ENCODE peak calls at places on chromosomes 5 and 9, in four cellular contexts. H is heart left ventricle, Z is AG09309, B is fibroblast of pulmonary artery. Y is an unnamed sample.

GRCh38 chr9:118230319-118230718 is 526.1 kb downstream of the TLR4 start:
- DNase-seq in H (no peak), Z (no peak), B (no peak), Y (no peak)

GRCh38 chr9:93667627-93668026 is 91.2 kb downstream of the PHF2 start:
- DNase-seq in H (no peak), Z (no peak), B (no peak), Y (no peak)

GRCh38 chr9:107249131-107249533 is 33.9 kb upstream of the RAD23B start:
- DNase-seq in H (no peak), Z (no peak), B (no peak), Y (no peak)

GRCh38 chr5:54062958-54063357 is 247.4 kb downstream of the ARL15 start:
- DNase-seq in H (no peak), Z (peak), B (peak), Y (no peak)

GRCh38 chr9:96026655-96027213 is 151.2 kb downstream of the ERCC6L2 start:
- DNase-seq in H (no peak), Z (no peak), B (no peak), Y (no peak)

GRCh38 chr5:128770907-128771306 is 194.4 kb upstream of the SLC27A6 start:
- DNase-seq in H (no peak), Z (no peak), B (no peak), Y (no peak)

GRCh38 chr9:99421369-99421768 is 199.3 kb downstream of the SEC61B start:
- DNase-seq in H (no peak), Z (no peak), B (no peak), Y (no peak)

GRCh38 chr9:118302721-118303120 is 598.5 kb downstream of the TLR4 start:
- DNase-seq in H (no peak), Z (no peak), B (no peak), Y (no peak)

GRCh38 chr9:82526629-82527028 is 536.3 kb downstream of the RASEF start:
- DNase-seq in H (no peak), Z (no peak), B (no peak), Y (no peak)

GRCh38 chr9:82535432-82535998 is 527.4 kb downstream of the RASEF start:
- DNase-seq in H (no peak), Z (no peak), B (no peak), Y (no peak)

GRCh38 chr9:82531795-82532194 is 531.1 kb downstream of the RASEF start:
- DNase-seq in H (no peak), Z (no peak), B (no peak), Y (no peak)

GRCh38 chr9:82532504-82532903 is 530.4 kb downstream of the RASEF start:
- DNase-seq in H (no peak), Z (no peak), B (peak), Y (peak)
- TF ChIP-seq CTCF in H (peak), Z (no peak), B (no peak), Y (no peak)

DNA sequence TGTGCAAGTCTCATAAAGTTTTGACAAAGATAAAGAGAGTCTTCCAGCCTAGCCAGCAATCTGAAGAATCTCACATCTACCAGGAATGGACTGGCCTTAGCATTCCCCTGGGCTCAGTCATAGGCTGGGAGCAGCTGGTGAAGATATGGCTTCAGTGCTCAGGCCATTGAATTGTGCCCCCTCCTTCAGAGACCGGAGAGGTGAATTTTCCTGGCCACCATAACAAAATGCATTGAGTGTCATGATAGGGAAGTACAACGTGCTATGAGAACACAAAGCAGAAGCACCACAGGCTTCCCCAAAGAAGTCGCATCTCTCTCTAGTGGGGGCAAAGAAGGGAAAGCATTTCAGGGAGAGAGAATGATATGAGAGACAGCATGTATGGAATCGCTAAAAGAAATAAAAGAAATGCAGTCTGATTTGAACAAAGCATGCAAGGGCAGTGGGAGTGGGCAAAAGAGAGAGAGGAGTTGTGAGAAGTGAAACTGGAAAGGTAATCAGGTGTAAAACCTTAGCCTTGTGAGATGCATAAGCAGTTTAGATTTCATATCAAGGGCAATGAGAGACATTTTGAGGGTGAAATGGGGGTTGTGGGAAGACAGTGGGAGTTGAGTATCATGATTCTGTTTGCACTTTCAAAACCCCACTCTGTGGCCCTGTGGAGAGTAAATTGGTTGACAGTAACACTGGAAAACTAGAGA is 57.1 kb upstream of the NMUR2 start:
- DNase-seq in H (no peak), Z (no peak), B (no peak), Y (peak)
- TF ChIP-seq CTCF in H (no peak), Z (no peak), B (no peak), Y (peak)

GRCh38 chr5:36494756-36495637 is 111.4 kb upstream of the SLC1A3 start:
- DNase-seq in H (no peak), Z (no peak), B (peak), Y (no peak)

GRCh38 chr5:36495638-36496010 is 110.8 kb upstream of the SLC1A3 start:
- DNase-seq in H (no peak), Z (no peak), B (no peak), Y (no peak)

GRCh38 chr5:36494028-36494427 is 112.4 kb upstream of the SLC1A3 start:
- DNase-seq in H (no peak), Z (no peak), B (no peak), Y (no peak)

GRCh38 chr5:36491860-36492259 is 114.5 kb upstream of the SLC1A3 start:
- DNase-seq in H (no peak), Z (no peak), B (no peak), Y (no peak)

DNA sequence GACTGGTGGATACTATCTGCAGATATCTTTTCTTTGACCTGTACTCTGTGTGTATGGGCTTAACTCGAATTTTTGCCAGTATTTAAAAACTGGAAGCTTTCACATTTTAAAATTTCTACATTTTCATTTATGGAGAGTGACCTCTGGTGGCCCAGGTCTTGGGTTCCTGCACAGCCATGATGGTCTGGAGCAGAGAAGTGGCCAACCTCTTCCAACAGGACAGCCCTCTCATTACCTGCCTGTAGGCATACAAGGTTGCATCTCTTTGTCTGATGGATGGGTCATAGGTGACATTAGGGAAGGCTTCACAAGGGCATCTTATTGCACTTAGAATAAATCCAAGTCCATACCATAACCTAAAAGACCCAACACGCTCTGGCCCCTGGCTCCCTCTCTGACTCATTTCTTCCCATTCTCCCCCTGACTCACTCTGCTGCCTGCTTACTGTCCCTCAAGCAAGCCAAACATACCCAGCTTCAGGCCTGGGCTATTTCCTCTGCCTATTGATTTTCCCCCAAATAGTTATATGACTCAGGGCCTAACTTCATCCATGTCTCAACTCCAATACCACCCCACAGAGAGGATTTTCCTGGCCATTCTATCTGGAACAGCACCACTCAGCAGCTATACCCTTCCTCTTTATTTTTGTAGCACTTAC is 113.3 kb upstream of the SLC1A3 start:
- DNase-seq in H (no peak), Z (no peak), B (no peak), Y (no peak)
- TF ChIP-seq CTCF in H (no peak), Z (no peak), B (no peak), Y (no peak)

GRCh38 chr5:7087719-7088297 is 308.1 kb upstream of the ADCY2 start:
- DNase-seq in H (no peak), Z (no peak), B (no peak), Y (no peak)
- TF ChIP-seq CTCF in H (no peak), Z (no peak), B (no peak), Y (no peak)

DNA sequence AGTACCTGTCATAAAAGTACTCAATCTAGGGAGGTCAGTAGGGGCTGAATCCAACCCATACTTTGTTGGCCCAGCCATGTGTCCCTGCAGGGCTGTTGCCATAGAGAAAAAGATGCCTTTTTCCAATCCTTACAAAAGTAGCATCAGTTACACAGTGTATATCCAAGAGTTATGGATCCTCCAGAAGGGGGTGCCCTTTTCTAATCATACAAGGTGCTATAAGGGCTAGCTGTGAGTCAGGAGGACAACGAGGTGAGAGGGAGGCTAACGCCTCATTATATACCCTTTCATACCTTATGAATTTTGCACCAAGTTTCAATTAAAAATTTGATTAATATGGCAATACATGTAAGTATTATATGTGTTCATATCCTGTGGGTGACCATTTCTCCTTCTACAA is 4.8 kb downstream of the KIAA0825 start:
- DNase-seq in H (no peak), Z (no peak), B (peak), Y (no peak)
- TF ChIP-seq CTCF in H (no peak), Z (peak), B (peak), Y (no peak)

GRCh38 chr9:2466703-2467102 is 154.9 kb upstream of the VLDLR start:
- DNase-seq in H (no peak), Z (no peak), B (no peak), Y (no peak)

GRCh38 chr9:2465921-2466460 is 155.6 kb upstream of the VLDLR start:
- DNase-seq in H (no peak), Z (no peak), B (no peak), Y (no peak)

GRCh38 chr9:2473691-2474090 is 147.9 kb upstream of the VLDLR start:
- DNase-seq in H (no peak), Z (no peak), B (no peak), Y (no peak)

GRCh38 chr9:2465516-2465915 is 156.1 kb upstream of the VLDLR start:
- DNase-seq in H (no peak), Z (no peak), B (no peak), Y (no peak)

DNA sequence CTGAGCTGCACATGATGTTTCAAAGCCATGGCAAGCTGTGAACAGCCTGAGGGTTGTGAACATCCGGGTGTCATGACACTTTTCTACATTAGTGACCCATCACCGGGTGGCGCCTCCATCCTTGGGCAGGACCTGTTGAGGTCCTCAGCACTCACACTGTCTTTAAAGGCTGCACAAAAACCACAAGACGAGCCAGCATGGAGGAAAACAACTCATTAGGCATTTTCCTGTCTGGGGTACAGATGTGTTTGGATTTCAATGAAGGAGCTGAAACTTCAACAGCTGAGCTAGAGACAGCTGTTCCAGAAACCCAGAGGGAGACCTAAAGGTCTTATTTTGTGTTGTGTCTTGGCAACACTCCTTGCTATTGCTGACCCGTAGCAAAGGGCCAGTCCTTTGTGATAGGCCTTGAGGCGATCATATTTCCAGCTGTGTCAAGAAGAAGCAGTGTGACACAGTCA is 151.9 kb upstream of the VLDLR start:
- DNase-seq in H (peak), Z (no peak), B (peak), Y (peak)
- TF ChIP-seq CTCF in H (peak), Z (peak), B (no peak), Y (peak)

DNA sequence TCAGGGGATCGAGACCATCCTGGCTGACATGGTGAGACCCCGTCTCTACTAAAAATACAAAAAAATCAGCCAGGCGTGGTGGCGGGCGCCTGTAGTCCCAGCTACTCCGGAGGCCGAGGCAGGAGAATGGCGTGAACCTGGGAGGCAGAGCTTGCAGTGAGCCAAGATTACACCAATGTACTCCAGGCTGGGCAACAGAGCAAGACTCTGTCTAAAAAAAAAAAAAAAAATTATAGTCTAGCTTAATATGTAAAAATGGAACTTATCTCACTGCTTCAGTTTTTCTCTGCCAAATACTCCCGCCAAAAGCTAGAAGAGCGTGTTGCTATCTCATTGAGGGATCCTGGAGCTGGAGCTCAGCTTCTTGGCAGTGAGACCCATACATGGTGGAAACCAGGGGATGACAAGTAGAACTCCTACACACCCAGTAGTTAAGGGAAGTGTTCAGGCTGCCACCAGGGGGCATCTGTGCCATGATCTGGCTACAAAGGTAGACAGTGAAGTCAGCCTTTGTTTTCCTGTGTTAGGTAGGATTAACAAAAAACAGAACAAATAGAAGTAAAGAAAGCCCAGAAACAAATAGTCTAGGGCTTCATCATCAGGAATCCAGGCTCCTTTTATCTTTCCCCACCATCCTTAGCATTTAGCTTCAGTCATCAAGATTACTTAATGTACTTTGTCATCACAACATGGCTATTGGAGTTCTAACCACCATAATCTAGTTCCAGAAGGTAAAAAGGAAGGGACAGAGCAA is 33.6 kb upstream of the GLIPR2 start:
- DNase-seq in H (peak), Z (no peak), B (peak), Y (peak)
- TF ChIP-seq CTCF in H (peak), Z (peak), B (peak), Y (peak)